ENCODE peak calls at places on chromosomes 7 and 10, in four cellular contexts. P, U, W and K are unnamed samples.

GRCh38 chr10:126926568-126926967 is 21.3 kb downstream of the DOCK1 start:
- DNase-seq in P (no peak), U (no peak), W (no peak), K (no peak)

GRCh38 chr7:116780966-116781365 is 81.4 kb upstream of the CAPZA2 start:
- DNase-seq in P (peak), U (peak), W (no peak), K (no peak)

GRCh38 chr10:28811639-28812349 is 134.5 kb downstream of the BAMBI start:
- DNase-seq in U (no peak), P (no peak), W (no peak), K (no peak)

GRCh38 chr10:68385740-68386139 is 21.3 kb downstream of the RUFY2 start:
- DNase-seq in U (no peak), W (no peak), P (no peak), K (no peak)

GRCh38 chr7:43779032-43779812 is 20.7 kb downstream of the BLVRA start:
- DNase-seq in W (no peak), P (no peak), U (no peak), K (no peak)

GRCh38 chr10:102119417-102120141 is 589 bp downstream of the LDB1 start:
- DNase-seq in W (peak), P (peak), U (peak), K (peak)

GRCh38 chr7:105218215-105218614 is 170.5 kb downstream of the SRPK2 start:
- DNase-seq in P (no peak), W (peak), U (no peak), K (peak)

GRCh38 chr7:82044497-82045080 is 274.7 kb upstream of the HGF start:
- DNase-seq in U (peak), W (peak), P (peak), K (peak)

GRCh38 chr10:113557389-113558321 is 4.8 kb downstream of the HABP2 start:
- DNase-seq in W (no peak), P (peak), U (peak), K (no peak)

GRCh38 chr7:51290702-51291290 is 25.8 kb downstream of the COBL start:
- DNase-seq in U (no peak), W (no peak), P (no peak), K (no peak)

GRCh38 chr7:80732635-80733034 is 94.2 kb downstream of the CD36 start:
- DNase-seq in W (peak), U (peak), P (peak), K (no peak)

DNA sequence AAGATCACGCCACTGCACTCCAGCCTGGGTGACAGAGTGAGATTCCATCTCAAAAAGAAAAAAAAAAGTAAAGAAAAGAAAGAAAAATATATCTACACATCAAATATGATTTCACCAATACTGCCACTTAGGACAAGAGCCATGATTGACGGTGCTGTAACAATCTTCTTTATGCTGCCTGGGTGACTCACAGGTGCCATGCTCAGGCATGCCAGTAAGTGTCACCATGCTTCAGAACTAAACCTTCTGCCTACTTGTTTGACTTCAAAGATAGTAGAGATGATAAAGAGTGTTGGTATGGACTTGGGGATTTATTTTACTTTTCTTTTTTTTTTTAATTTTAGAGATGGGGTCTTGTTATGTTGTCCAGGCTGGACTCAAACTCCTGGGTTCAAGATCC is 33.6 kb upstream of the DNMBP start:
- DNase-seq in P (no peak), W (peak), U (no peak), K (peak)
- TF ChIP-seq EZH2phosphoT487 in P (no peak), W (no peak), U (no peak), K (no peak)

GRCh38 chr10:14586901-14587300 is 187.8 kb downstream of the FAM107B start:
- DNase-seq in W (no peak), P (no peak), U (no peak), K (no peak)
- H3K4me2 ChIP-seq in W (no peak), P (no peak), U (peak), K (no peak)

DNA sequence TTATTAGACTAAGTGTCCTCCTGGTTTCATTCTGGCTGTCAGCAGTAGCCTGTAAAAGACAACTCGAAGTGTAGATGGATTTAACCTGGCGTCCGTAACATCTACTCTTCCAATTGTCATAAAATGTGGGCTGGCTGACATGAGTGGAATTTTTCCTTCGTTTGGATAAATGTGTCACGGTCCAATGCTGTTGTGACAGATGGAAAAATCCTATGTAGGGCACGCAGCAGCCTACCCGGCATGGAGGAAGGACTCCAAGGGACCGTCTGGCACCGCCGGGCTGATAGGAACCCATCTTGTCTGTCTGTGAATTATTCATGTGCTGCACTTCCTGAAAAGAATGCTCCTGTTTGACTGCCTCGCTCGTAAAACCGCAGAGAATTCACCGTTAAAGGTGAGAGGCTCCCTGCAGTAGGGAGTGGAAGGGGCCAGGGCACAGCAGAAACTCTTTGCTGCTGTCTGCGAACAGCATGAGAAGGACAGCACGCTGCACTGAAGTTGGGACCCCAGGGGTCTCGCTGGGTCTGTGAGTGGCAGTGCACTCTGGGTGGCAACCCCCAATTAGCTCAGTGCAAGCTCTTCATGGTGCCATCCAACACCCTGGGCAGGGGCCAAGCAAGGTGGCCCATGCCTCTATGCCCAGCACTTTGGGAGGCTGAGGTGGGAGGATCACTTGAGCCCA is 1.6 kb upstream of the ORAI2 start:
- DNase-seq in U (no peak), W (no peak), P (no peak), K (no peak)
- H3K27ac ChIP-seq in U (peak), W (no peak), P (no peak), K (peak)

GRCh38 chr7:135980665-135981180 is 3.6 kb upstream of the MTPN start:
- DNase-seq in P (no peak), U (no peak), W (peak), K (no peak)
- TF ChIP-seq EZH2phosphoT487 in P (no peak), U (no peak), W (no peak), K (no peak)

DNA sequence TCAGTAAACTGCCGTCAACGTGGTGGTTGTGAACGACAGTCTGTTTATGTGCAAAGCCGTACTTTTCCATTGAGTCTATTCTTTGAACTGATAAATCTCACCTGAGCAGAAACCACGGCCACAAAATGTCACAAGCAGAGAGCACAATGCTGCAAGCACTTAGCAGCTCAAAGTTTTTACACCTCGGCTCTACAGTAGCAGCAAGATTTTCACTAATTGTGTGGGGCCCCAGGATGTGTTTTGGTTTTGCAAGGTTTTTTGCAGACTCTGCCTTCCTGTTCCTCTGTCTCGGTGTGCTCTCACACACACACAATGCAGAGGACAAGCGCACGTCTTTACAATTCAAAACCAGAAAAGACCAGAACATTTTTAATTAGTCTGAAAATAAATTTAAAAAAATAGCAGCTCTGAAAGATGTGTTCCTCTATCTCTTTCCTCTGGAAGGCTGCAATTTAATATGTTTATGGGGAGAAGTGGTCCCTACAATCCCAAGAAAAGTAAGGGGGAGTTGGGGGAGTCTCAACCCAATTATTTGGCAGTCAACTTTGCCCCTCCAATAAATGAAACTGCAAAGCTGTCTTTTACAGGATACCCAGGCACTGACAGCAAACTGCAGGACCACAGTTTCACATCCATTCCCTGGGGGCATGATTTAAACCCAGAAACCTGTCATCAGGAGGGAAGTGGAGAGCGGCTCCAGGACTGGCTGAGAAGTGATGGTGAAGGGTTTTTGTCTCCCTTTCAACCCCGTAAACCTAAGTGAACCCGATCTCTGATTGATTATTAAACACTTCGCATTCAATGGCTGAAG is 73.8 kb upstream of the SFMBT2 start:
- DNase-seq in P (no peak), U (peak), W (no peak), K (no peak)
- H3K4me2 ChIP-seq in P (no peak), U (no peak), W (no peak), K (no peak)